ENCODE peak calls at places on chromosomes 1 and 21, in seven cellular contexts. R is NCI-H1092; W is effector memory CD8-positive, alpha-beta T cell; P is GM12892; Q is adrenal gland; L is EL; T is GM13977. M is an unnamed sample.

GRCh38 chr1:96306809-96307208 is 414.8 kb upstream of the PTBP2 start:
- DNase-seq in R (no peak), W (no peak), P (no peak), Q (no peak), L (peak), T (no peak), M (no peak)

GRCh38 chr1:51192213-51192843 is 43.7 kb upstream of the RNF11 start:
- DNase-seq in R (peak), W (peak), P (no peak), Q (peak), L (peak), T (peak), M (peak)

GRCh38 chr1:43452789-43453441 is 816 bp downstream of the HYI start:
- DNase-seq in R (peak), W (no peak), P (no peak), Q (no peak), L (peak), T (no peak), M (no peak)

GRCh38 chr1:94011129-94011528 is 101.9 kb upstream of the GCLM start:
- DNase-seq in R (no peak), W (no peak), P (no peak), Q (no peak), L (no peak), T (no peak), M (no peak)

GRCh38 chr1:161738627-161739287 is 10.8 kb upstream of the DUSP12 start:
- DNase-seq in R (peak), W (peak), P (no peak), Q (peak), L (peak), T (peak), M (no peak)

GRCh38 chr21:39007532-39007931 is 175.7 kb downstream of the PSMG1 start:
- DNase-seq in R (no peak), W (no peak), P (no peak), Q (no peak), L (no peak), T (no peak), M (no peak)

GRCh38 chr21:45723049-45723958 is 79.8 kb downstream of the PCBP3 start:
- DNase-seq in R (no peak), W (no peak), P (no peak), Q (no peak), L (no peak), T (no peak), M (no peak)

GRCh38 chr1:94522304-94522703 is 19.3 kb downstream of the F3 start:
- DNase-seq in R (peak), W (no peak), P (no peak), Q (no peak), L (peak), T (no peak), M (no peak)

GRCh38 chr1:226764533-226764932 is 25.5 kb upstream of the ITPKB start:
- DNase-seq in R (no peak), W (no peak), P (peak), Q (no peak), L (no peak), T (peak), M (no peak)

GRCh38 chr21:14235101-14235500 is 19.1 kb downstream of the RBM11 start:
- DNase-seq in R (no peak), W (no peak), P (no peak), Q (no peak), L (no peak), T (no peak), M (no peak)

GRCh38 chr1:38527373-38527966 is 332.1 kb downstream of the RRAGC start:
- DNase-seq in R (no peak), W (peak), P (peak), Q (no peak), L (no peak), T (peak), M (no peak)

GRCh38 chr1:37657620-37658412 is 23.1 kb upstream of the RSPO1 start:
- DNase-seq in R (no peak), W (no peak), P (no peak), Q (no peak), L (no peak), T (no peak), M (no peak)

GRCh38 chr1:10540277-10541005 is 65.7 kb downstream of the PEX14 start:
- DNase-seq in R (no peak), W (no peak), P (no peak), Q (peak), L (no peak), T (no peak), M (no peak)

GRCh38 chr1:30085814-30086770 is 637.3 kb downstream of the MATN1 start:
- DNase-seq in R (peak), W (peak), P (peak), Q (peak), L (peak), T (peak), M (no peak)

M was measured in cerebellar nuclear complex.